ENCODE peak calls at places on chromosomes 12 and 14, in nine cellular contexts. B, E, C, Q, P, W, J, S and L are unnamed samples.

GRCh38 chr14:102525213-102526143 is 15.9 kb upstream of the ANKRD9 start:
- DNase-seq in B (peak), Q (no peak), C (no peak), W (no peak), P (no peak), E (no peak), S (peak), J (peak), L (no peak)

GRCh38 chr14:65354715-65355114 is 57.8 kb upstream of the FUT8 start:
- DNase-seq in W (no peak), P (no peak), E (no peak), J (no peak), Q (no peak), C (no peak), S (no peak), B (no peak), L (no peak)

GRCh38 chr12:6241495-6241894 is 41.3 kb downstream of the CD9 start:
- DNase-seq in S (no peak), C (peak), W (no peak), Q (no peak), J (no peak), P (peak), E (no peak), B (no peak), L (no peak)

GRCh38 chr12:128266559-128267245 is at the start of gene TMEM132C:
- DNase-seq in C (peak), Q (no peak), W (peak), B (no peak), S (no peak), P (no peak), E (no peak), J (no peak), L (no peak)

GRCh38 chr14:92968291-92969020 is 45.5 kb downstream of the CHGA start:
- DNase-seq in Q (no peak), B (no peak), S (no peak), C (peak), E (no peak), W (no peak), P (no peak), J (no peak), L (no peak)

GRCh38 chr12:70721216-70721615 is 84.0 kb upstream of the PTPRB start:
- DNase-seq in S (no peak), W (no peak), E (no peak), C (no peak), P (no peak), J (no peak), B (no peak), Q (no peak), L (no peak)

GRCh38 chr12:52651726-52652261 is at the start of gene KRT2:
- DNase-seq in B (no peak), J (no peak), E (no peak), P (no peak), C (no peak), W (no peak), S (no peak), Q (no peak), L (no peak)

GRCh38 chr12:29780084-29780483 is 3.7 kb downstream of the TMTC1 start:
- DNase-seq in B (no peak), P (no peak), J (no peak), Q (no peak), C (no peak), S (no peak), W (no peak), E (no peak), L (no peak)